ENCODE peak calls at places on chromosomes 4 and X, in eight cellular contexts. One of them, this sample, is unnamed.

GRCh38 chrX:15686818-15687685 is 22.4 kb upstream of the CLTRN start:
- DNase-seq in Ammon's horn: peak; percentile 70
- DNase-seq in RWPE1: no peak
- DNase-seq in choroid plexus epithelial cell: peak; percentile 61
- DNase-seq in anterior cingulate cortex: no peak
- DNase-seq in nucleus accumbens: no peak
- DNase-seq in stimulated activated CD8-positive, alpha-beta memory T cell treated with anti-CD3 and anti-CD28 coated beads, Interleukin-4, amount 100 ng/mL, for 1 hour: peak; percentile 33
- DNase-seq in brain pericyte: no peak
- DNase-seq in this sample: peak; percentile 59

GRCh38 chr4:39808231-39808749 is 110.4 kb downstream of the UBE2K start:
- DNase-seq in Ammon's horn: no peak
- DNase-seq in stimulated activated CD8-positive, alpha-beta memory T cell treated with anti-CD3 and anti-CD28 coated beads, Interleukin-4, amount 100 ng/mL, for 1 hour: no peak
- DNase-seq in choroid plexus epithelial cell: no peak
- DNase-seq in RWPE1: no peak
- DNase-seq in brain pericyte: no peak
- DNase-seq in nucleus accumbens: no peak
- DNase-seq in anterior cingulate cortex: no peak
- DNase-seq in this sample: no peak

GRCh38 chr4:6161921-6162464 is 38.4 kb downstream of the JAKMIP1 start:
- DNase-seq in choroid plexus epithelial cell: no peak
- DNase-seq in RWPE1: no peak
- DNase-seq in nucleus accumbens: no peak
- DNase-seq in anterior cingulate cortex: no peak
- DNase-seq in stimulated activated CD8-positive, alpha-beta memory T cell treated with anti-CD3 and anti-CD28 coated beads, Interleukin-4, amount 100 ng/mL, for 1 hour: no peak
- DNase-seq in brain pericyte: no peak
- DNase-seq in Ammon's horn: no peak
- DNase-seq in this sample: no peak

GRCh38 chrX:26722666-26723428 is 506.9 kb downstream of the MAGEB5 start:
- DNase-seq in anterior cingulate cortex: no peak
- DNase-seq in brain pericyte: no peak
- DNase-seq in nucleus accumbens: no peak
- DNase-seq in stimulated activated CD8-positive, alpha-beta memory T cell treated with anti-CD3 and anti-CD28 coated beads, Interleukin-4, amount 100 ng/mL, for 1 hour: no peak
- DNase-seq in Ammon's horn: no peak
- DNase-seq in RWPE1: no peak
- DNase-seq in choroid plexus epithelial cell: no peak
- DNase-seq in this sample: no peak

GRCh38 chrX:70338290-70338689 is 48.4 kb downstream of the KIF4A start:
- DNase-seq in stimulated activated CD8-positive, alpha-beta memory T cell treated with anti-CD3 and anti-CD28 coated beads, Interleukin-4, amount 100 ng/mL, for 1 hour: no peak
- DNase-seq in choroid plexus epithelial cell: no peak
- DNase-seq in Ammon's horn: no peak
- DNase-seq in anterior cingulate cortex: no peak
- DNase-seq in brain pericyte: no peak
- DNase-seq in nucleus accumbens: no peak
- DNase-seq in RWPE1: no peak
- DNase-seq in this sample: no peak

GRCh38 chr4:88705805-88706518 is 8.3 kb upstream of the NAP1L5 start:
- DNase-seq in choroid plexus epithelial cell: peak; percentile 35
- DNase-seq in Ammon's horn: no peak
- DNase-seq in stimulated activated CD8-positive, alpha-beta memory T cell treated with anti-CD3 and anti-CD28 coated beads, Interleukin-4, amount 100 ng/mL, for 1 hour: no peak
- DNase-seq in nucleus accumbens: no peak
- DNase-seq in anterior cingulate cortex: no peak
- DNase-seq in brain pericyte: no peak
- DNase-seq in RWPE1: no peak
- DNase-seq in this sample: no peak

GRCh38 chr4:118760493-118760892 is 75.3 kb downstream of the METTL14 start:
- DNase-seq in Ammon's horn: no peak
- DNase-seq in stimulated activated CD8-positive, alpha-beta memory T cell treated with anti-CD3 and anti-CD28 coated beads, Interleukin-4, amount 100 ng/mL, for 1 hour: no peak
- DNase-seq in choroid plexus epithelial cell: no peak
- DNase-seq in RWPE1: no peak
- DNase-seq in brain pericyte: no peak
- DNase-seq in nucleus accumbens: no peak
- DNase-seq in anterior cingulate cortex: no peak
- DNase-seq in this sample: no peak

GRCh38 chr4:147682755-147683154 is 1.2 kb downstream of the PRMT9 start:
- DNase-seq in RWPE1: no peak
- DNase-seq in anterior cingulate cortex: no peak
- DNase-seq in choroid plexus epithelial cell: peak; percentile 11
- DNase-seq in stimulated activated CD8-positive, alpha-beta memory T cell treated with anti-CD3 and anti-CD28 coated beads, Interleukin-4, amount 100 ng/mL, for 1 hour: no peak
- DNase-seq in brain pericyte: no peak
- DNase-seq in Ammon's horn: no peak
- DNase-seq in nucleus accumbens: no peak
- DNase-seq in this sample: no peak

GRCh38 chrX:47061238-47061919 is 16.9 kb upstream of the RGN start:
- DNase-seq in stimulated activated CD8-positive, alpha-beta memory T cell treated with anti-CD3 and anti-CD28 coated beads, Interleukin-4, amount 100 ng/mL, for 1 hour: no peak
- DNase-seq in Ammon's horn: no peak
- DNase-seq in anterior cingulate cortex: no peak
- DNase-seq in choroid plexus epithelial cell: no peak
- DNase-seq in brain pericyte: no peak
- DNase-seq in nucleus accumbens: no peak
- DNase-seq in RWPE1: no peak
- DNase-seq in this sample: no peak

GRCh38 chr4:107629318-107629717 is 90.7 kb downstream of the PAPSS1 start:
- DNase-seq in stimulated activated CD8-positive, alpha-beta memory T cell treated with anti-CD3 and anti-CD28 coated beads, Interleukin-4, amount 100 ng/mL, for 1 hour: no peak
- DNase-seq in RWPE1: no peak
- DNase-seq in choroid plexus epithelial cell: no peak
- DNase-seq in anterior cingulate cortex: no peak
- DNase-seq in nucleus accumbens: no peak
- DNase-seq in Ammon's horn: no peak
- DNase-seq in brain pericyte: no peak
- DNase-seq in this sample: no peak

GRCh38 chr4:188554413-188554812 is 415.2 kb downstream of the TRIML1 start:
- DNase-seq in choroid plexus epithelial cell: no peak
- DNase-seq in stimulated activated CD8-positive, alpha-beta memory T cell treated with anti-CD3 and anti-CD28 coated beads, Interleukin-4, amount 100 ng/mL, for 1 hour: no peak
- DNase-seq in nucleus accumbens: no peak
- DNase-seq in brain pericyte: no peak
- DNase-seq in anterior cingulate cortex: no peak
- DNase-seq in Ammon's horn: no peak
- DNase-seq in RWPE1: no peak
- DNase-seq in this sample: no peak

GRCh38 chr4:47839259-47839658 is 1.4 kb upstream of the CORIN start:
- DNase-seq in nucleus accumbens: no peak
- DNase-seq in RWPE1: no peak
- DNase-seq in choroid plexus epithelial cell: peak; percentile 78
- DNase-seq in stimulated activated CD8-positive, alpha-beta memory T cell treated with anti-CD3 and anti-CD28 coated beads, Interleukin-4, amount 100 ng/mL, for 1 hour: no peak
- DNase-seq in brain pericyte: peak; percentile 8
- DNase-seq in anterior cingulate cortex: no peak
- DNase-seq in Ammon's horn: peak; percentile 14
- DNase-seq in this sample: no peak

GRCh38 chr4:57777871-57778270 is 667.7 kb upstream of the IGFBP7 start:
- DNase-seq in nucleus accumbens: no peak
- DNase-seq in anterior cingulate cortex: no peak
- DNase-seq in choroid plexus epithelial cell: no peak
- DNase-seq in RWPE1: no peak
- DNase-seq in brain pericyte: no peak
- DNase-seq in Ammon's horn: no peak
- DNase-seq in stimulated activated CD8-positive, alpha-beta memory T cell treated with anti-CD3 and anti-CD28 coated beads, Interleukin-4, amount 100 ng/mL, for 1 hour: no peak
- DNase-seq in this sample: no peak